ENCODE peak calls at places on chromosome 19, in six cellular contexts. One of them, this sample, is unnamed.

GRCh38 chr19:43525836-43526771 is 897 bp downstream of the ETHE1 start:
- DNase-seq in PC-9: no peak
- DNase-seq in uterus: peak; percentile 28
- DNase-seq in MM.1S: no peak
- DNase-seq in CD8-positive, alpha-beta T cell: no peak
- DNase-seq in IMR-90: peak; percentile 9
- DNase-seq in this sample: no peak

GRCh38 chr19:8515317-8515716 is 1.4 kb upstream of the ZNF414 start:
- DNase-seq in IMR-90: no peak
- DNase-seq in uterus: no peak
- DNase-seq in MM.1S: no peak
- DNase-seq in CD8-positive, alpha-beta T cell: peak; percentile 81
- DNase-seq in PC-9: no peak
- DNase-seq in this sample: no peak

GRCh38 chr19:10230904-10231623 is at the start of gene S1PR2:
- DNase-seq in uterus: peak; percentile 88
- DNase-seq in CD8-positive, alpha-beta T cell: peak; percentile 80
- DNase-seq in MM.1S: peak; percentile 87
- DNase-seq in IMR-90: peak; percentile 75
- DNase-seq in PC-9: peak; percentile 50
- DNase-seq in this sample: no peak

GRCh38 chr19:38649305-38650179 is 2.1 kb downstream of the ACTN4 start:
- DNase-seq in MM.1S: no peak
- DNase-seq in PC-9: peak; percentile 88
- DNase-seq in uterus: peak; percentile 60
- DNase-seq in CD8-positive, alpha-beta T cell: no peak
- DNase-seq in IMR-90: no peak
- DNase-seq in this sample: peak; percentile 65

GRCh38 chr19:15532779-15533521 is 24.6 kb downstream of the CYP4F22 start:
- DNase-seq in IMR-90: no peak
- DNase-seq in CD8-positive, alpha-beta T cell: no peak
- DNase-seq in MM.1S: no peak
- DNase-seq in PC-9: peak; percentile 58
- DNase-seq in uterus: no peak
- DNase-seq in this sample: peak; percentile 12

GRCh38 chr19:58354478-58355030 is 1.3 kb upstream of the A1BG start:
- DNase-seq in MM.1S: no peak
- DNase-seq in uterus: no peak
- DNase-seq in PC-9: no peak
- DNase-seq in IMR-90: no peak
- DNase-seq in CD8-positive, alpha-beta T cell: no peak
- DNase-seq in this sample: no peak

GRCh38 chr19:46634045-46634655 is 1.9 kb downstream of the GNG8 start:
- DNase-seq in CD8-positive, alpha-beta T cell: peak; percentile 95
- DNase-seq in MM.1S: peak; percentile 89
- DNase-seq in IMR-90: peak; percentile 64
- DNase-seq in PC-9: peak; percentile 79
- DNase-seq in uterus: peak; percentile 87
- DNase-seq in this sample: peak; percentile 80

GRCh38 chr19:5121286-5122120 is 152.6 kb downstream of the KDM4B start:
- DNase-seq in CD8-positive, alpha-beta T cell: no peak
- DNase-seq in PC-9: no peak
- DNase-seq in uterus: no peak
- DNase-seq in IMR-90: no peak
- DNase-seq in MM.1S: no peak
- DNase-seq in this sample: no peak

GRCh38 chr19:7516281-7516862 is 469 bp downstream of the ZNF358 start:
- DNase-seq in uterus: no peak
- DNase-seq in PC-9: no peak
- DNase-seq in CD8-positive, alpha-beta T cell: no peak
- DNase-seq in MM.1S: no peak
- DNase-seq in IMR-90: no peak
- DNase-seq in this sample: no peak

GRCh38 chr19:48287748-48288147 is 17.9 kb downstream of the ZNF114 start:
- DNase-seq in uterus: no peak
- DNase-seq in MM.1S: no peak
- DNase-seq in PC-9: no peak
- DNase-seq in CD8-positive, alpha-beta T cell: no peak
- DNase-seq in IMR-90: no peak
- DNase-seq in this sample: no peak

GRCh38 chr19:46180701-46181385 is 32.8 kb downstream of the IGFL2 start:
- DNase-seq in IMR-90: peak; percentile 22
- DNase-seq in PC-9: peak; percentile 86
- DNase-seq in CD8-positive, alpha-beta T cell: no peak
- DNase-seq in uterus: no peak
- DNase-seq in MM.1S: no peak
- DNase-seq in this sample: peak; percentile 66

GRCh38 chr19:40305403-40305802 is 20.3 kb upstream of the AKT2 start:
- DNase-seq in PC-9: peak; percentile 74
- DNase-seq in IMR-90: peak; percentile 90
- DNase-seq in uterus: peak; percentile 73
- DNase-seq in MM.1S: peak; percentile 83
- DNase-seq in CD8-positive, alpha-beta T cell: peak; percentile 78
- DNase-seq in this sample: peak; percentile 70
- TF ChIP-seq CTCF in PC-9: peak; percentile 86
- TF ChIP-seq CTCF in IMR-90: peak; percentile 90
- TF ChIP-seq CTCF in uterus: peak; percentile 52
- TF ChIP-seq CTCF in MM.1S: peak; percentile 77
- TF ChIP-seq CTCF in CD8-positive, alpha-beta T cell: peak; percentile 83
- TF ChIP-seq CTCF in this sample: peak; percentile 71

DNA sequence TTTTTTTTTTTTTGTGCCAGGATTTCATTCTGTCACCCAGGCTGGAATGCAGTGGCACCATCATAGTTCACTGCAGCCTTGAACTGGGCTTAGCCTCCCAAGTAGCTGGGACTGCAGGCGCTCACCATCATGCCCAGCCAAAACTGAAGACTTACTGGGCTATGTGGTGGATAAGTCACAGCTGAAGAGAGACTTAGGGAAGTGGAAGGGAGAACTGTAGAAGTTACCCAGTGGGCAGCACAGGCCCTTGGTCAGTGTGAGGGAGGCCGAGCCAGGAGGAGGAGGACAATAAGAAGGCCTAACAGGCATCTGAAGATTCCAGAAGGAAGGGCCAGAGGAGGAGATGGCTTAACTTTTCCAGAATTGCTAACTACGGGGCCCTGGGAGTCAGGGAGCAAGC is 4.0 kb upstream of the PSPN start:
- DNase-seq in uterus: no peak
- DNase-seq in IMR-90: no peak
- DNase-seq in CD8-positive, alpha-beta T cell: no peak
- DNase-seq in PC-9: no peak
- DNase-seq in MM.1S: no peak
- DNase-seq in this sample: no peak
- H3K36me3 ChIP-seq in uterus: no peaks in the 10 kb centered on the region
- H3K36me3 ChIP-seq in IMR-90: peaks cover 46% of the 10 kb centered on the region
- H3K36me3 ChIP-seq in CD8-positive, alpha-beta T cell: peaks cover 31% of the 10 kb centered on the region
- H3K36me3 ChIP-seq in PC-9: no peaks in the 10 kb centered on the region
- H3K36me3 ChIP-seq in MM.1S: no peaks in the 10 kb centered on the region
- H3K36me3 ChIP-seq in this sample: peaks cover 27% of the 10 kb centered on the region

GRCh38 chr19:3970808-3971598 is at the start of gene DAPK3:
- DNase-seq in PC-9: peak; percentile 89
- DNase-seq in IMR-90: peak; percentile 97
- DNase-seq in uterus: peak; percentile 98
- DNase-seq in CD8-positive, alpha-beta T cell: peak; percentile 88
- DNase-seq in MM.1S: peak; percentile 100
- DNase-seq in this sample: peak; percentile 96
- TF ChIP-seq CTCF in PC-9: no peak
- TF ChIP-seq CTCF in IMR-90: no peak
- TF ChIP-seq CTCF in uterus: no peak
- TF ChIP-seq CTCF in CD8-positive, alpha-beta T cell: no peak
- TF ChIP-seq CTCF in MM.1S: no peak
- TF ChIP-seq CTCF in this sample: no peak

DNA sequence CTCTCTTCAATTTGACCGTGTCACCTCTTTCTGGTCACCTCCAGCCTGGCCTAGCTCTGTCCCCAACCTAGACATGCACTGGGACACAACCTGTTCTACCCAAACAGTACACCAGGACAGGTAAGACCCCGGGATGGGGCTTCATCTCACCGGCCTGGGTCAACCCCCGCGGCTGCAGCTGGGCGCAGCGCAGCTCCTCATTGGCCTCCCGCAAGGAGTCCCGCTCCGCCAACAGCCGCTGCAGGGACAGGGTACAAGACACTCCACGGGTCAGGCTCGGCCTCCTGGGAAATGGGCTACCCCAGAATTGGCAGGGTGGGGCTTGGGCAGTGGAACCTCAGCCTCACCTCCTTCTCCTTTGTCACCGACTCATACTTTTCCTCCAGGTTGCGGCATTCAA is 7.7 kb downstream of the HOOK2 start:
- DNase-seq in uterus: no peak
- DNase-seq in PC-9: no peak
- DNase-seq in MM.1S: no peak
- DNase-seq in CD8-positive, alpha-beta T cell: no peak
- DNase-seq in IMR-90: no peak
- DNase-seq in this sample: no peak
- H3K36me3 ChIP-seq in uterus: no peaks in the 10 kb centered on the region
- H3K36me3 ChIP-seq in PC-9: peaks cover 16% of the 10 kb centered on the region
- H3K36me3 ChIP-seq in MM.1S: no peaks in the 10 kb centered on the region
- H3K36me3 ChIP-seq in CD8-positive, alpha-beta T cell: no peaks in the 10 kb centered on the region
- H3K36me3 ChIP-seq in IMR-90: peaks cover 9% of the 10 kb centered on the region
- H3K36me3 ChIP-seq in this sample: peaks cover 32% of the 10 kb centered on the region

GRCh38 chr19:19338082-19338481 is 17.5 kb downstream of the MAU2 start:
- DNase-seq in PC-9: no peak
- DNase-seq in CD8-positive, alpha-beta T cell: no peak
- DNase-seq in uterus: no peak
- DNase-seq in IMR-90: peak; percentile 19
- DNase-seq in MM.1S: no peak
- DNase-seq in this sample: no peak
- TF ChIP-seq CTCF in PC-9: no peak
- TF ChIP-seq CTCF in CD8-positive, alpha-beta T cell: no peak
- TF ChIP-seq CTCF in uterus: no peak
- TF ChIP-seq CTCF in IMR-90: no peak
- TF ChIP-seq CTCF in MM.1S: no peak
- TF ChIP-seq CTCF in this sample: no peak

GRCh38 chr19:50943074-50943828 is 9.6 kb downstream of the KLK5 start:
- DNase-seq in IMR-90: no peak
- DNase-seq in uterus: no peak
- DNase-seq in MM.1S: no peak
- DNase-seq in PC-9: no peak
- DNase-seq in CD8-positive, alpha-beta T cell: no peak
- DNase-seq in this sample: peak; percentile 37
- H3K36me3 ChIP-seq in IMR-90: no peaks in the 10 kb centered on the region
- H3K36me3 ChIP-seq in uterus: no peaks in the 10 kb centered on the region
- H3K36me3 ChIP-seq in MM.1S: no peaks in the 10 kb centered on the region
- H3K36me3 ChIP-seq in PC-9: peaks cover 14% of the 10 kb centered on the region
- H3K36me3 ChIP-seq in CD8-positive, alpha-beta T cell: no peaks in the 10 kb centered on the region
- H3K36me3 ChIP-seq in this sample: no peaks in the 10 kb centered on the region

GRCh38 chr19:917323-918151 is at the start of gene KISS1R:
- DNase-seq in uterus: no peak
- DNase-seq in IMR-90: peak; percentile 34
- DNase-seq in MM.1S: no peak
- DNase-seq in CD8-positive, alpha-beta T cell: peak; percentile 18
- DNase-seq in PC-9: no peak
- DNase-seq in this sample: no peak
- TF ChIP-seq CTCF in uterus: peak; percentile 21
- TF ChIP-seq CTCF in IMR-90: peak; percentile 49
- TF ChIP-seq CTCF in MM.1S: peak; percentile 41
- TF ChIP-seq CTCF in CD8-positive, alpha-beta T cell: peak; percentile 56
- TF ChIP-seq CTCF in PC-9: peak; percentile 50
- TF ChIP-seq CTCF in this sample: peak; percentile 63

GRCh38 chr19:11944656-11945055 is 19.7 kb downstream of the ZNF700 start:
- DNase-seq in PC-9: no peak
- DNase-seq in CD8-positive, alpha-beta T cell: no peak
- DNase-seq in MM.1S: no peak
- DNase-seq in IMR-90: no peak
- DNase-seq in uterus: no peak
- DNase-seq in this sample: no peak

GRCh38 chr19:11949201-11949600 is 15.6 kb upstream of the ZNF763 start:
- DNase-seq in PC-9: no peak
- DNase-seq in MM.1S: no peak
- DNase-seq in CD8-positive, alpha-beta T cell: no peak
- DNase-seq in uterus: no peak
- DNase-seq in IMR-90: peak; percentile 7
- DNase-seq in this sample: no peak

GRCh38 chr19:11948646-11949045 is 16.2 kb upstream of the ZNF763 start:
- DNase-seq in IMR-90: no peak
- DNase-seq in PC-9: no peak
- DNase-seq in MM.1S: no peak
- DNase-seq in uterus: no peak
- DNase-seq in CD8-positive, alpha-beta T cell: no peak
- DNase-seq in this sample: no peak

GRCh38 chr19:11950312-11950711 is 14.5 kb upstream of the ZNF763 start:
- DNase-seq in CD8-positive, alpha-beta T cell: no peak
- DNase-seq in PC-9: no peak
- DNase-seq in MM.1S: no peak
- DNase-seq in uterus: no peak
- DNase-seq in IMR-90: no peak
- DNase-seq in this sample: no peak
- H3K36me3 ChIP-seq in CD8-positive, alpha-beta T cell: peaks cover 28% of the 10 kb centered on the region
- H3K36me3 ChIP-seq in PC-9: peaks cover 52% of the 10 kb centered on the region
- H3K36me3 ChIP-seq in MM.1S: peaks cover 38% of the 10 kb centered on the region
- H3K36me3 ChIP-seq in uterus: no peaks in the 10 kb centered on the region
- H3K36me3 ChIP-seq in IMR-90: peaks cover 48% of the 10 kb centered on the region
- H3K36me3 ChIP-seq in this sample: peaks cover 7% of the 10 kb centered on the region

This sample was measured in bronchial epithelial cell.